ENCODE peak calls at places on chromosomes 16 and 17, in eight cellular contexts. K, C, A, Y, E, M, B and L are unnamed samples.

GRCh38 chr17:68733241-68734176 is 132.3 kb upstream of the FAM20A start:
- DNase-seq in C (peak), E (peak), B (no peak), K (no peak), Y (no peak), M (no peak), A (no peak), L (no peak)

GRCh38 chr17:49971848-49972485 is 3.0 kb downstream of the DLX4 start:
- DNase-seq in K (no peak), Y (no peak), E (no peak), C (no peak), M (no peak), B (no peak), A (no peak), L (no peak)

GRCh38 chr17:74467221-74467951 is 952 bp downstream of the CD300A start:
- DNase-seq in Y (no peak), B (no peak), E (no peak), C (no peak), A (no peak), M (no peak), K (no peak), L (no peak)

GRCh38 chr17:62017912-62018311 is 47.2 kb downstream of the MED13 start:
- DNase-seq in B (no peak), C (no peak), K (peak), A (no peak), M (no peak), E (no peak), Y (no peak), L (no peak)

GRCh38 chr16:87316450-87316922 is 706 bp downstream of the C16orf95 start:
- DNase-seq in M (no peak), Y (no peak), A (no peak), C (no peak), B (no peak), K (no peak), E (no peak), L (no peak)

GRCh38 chr16:86252596-86252995 is 257.7 kb upstream of the FOXF1 start:
- DNase-seq in K (peak), Y (no peak), M (no peak), B (no peak), A (no peak), E (peak), C (no peak), L (peak)

GRCh38 chr17:6241996-6242395 is 171.8 kb downstream of the WSCD1 start:
- DNase-seq in A (no peak), E (no peak), C (no peak), M (no peak), Y (peak), B (no peak), K (no peak), L (no peak)

GRCh38 chr16:87895641-87896141 is 26.4 kb upstream of the SLC7A5 start:
- DNase-seq in B (peak), M (peak), E (peak), K (peak), C (peak), Y (no peak), A (peak), L (peak)

GRCh38 chr17:45149669-45150603 is 1.7 kb downstream of the HEXIM1 start:
- DNase-seq in K (peak), B (no peak), E (peak), Y (peak), A (peak), C (peak), M (no peak), L (peak)

GRCh38 chr17:59505610-59506276 is 59.7 kb upstream of the DHX40 start:
- DNase-seq in K (no peak), M (no peak), E (peak), A (no peak), B (no peak), C (no peak), Y (no peak), L (peak)

GRCh38 chr16:2689968-2690830 is 7.9 kb downstream of the KCTD5 start:
- DNase-seq in E (no peak), Y (no peak), C (no peak), B (no peak), A (no peak), K (no peak), M (no peak), L (no peak)

GRCh38 chr17:2701161-2701995 is 10.2 kb downstream of the CLUH start:
- DNase-seq in B (no peak), C (no peak), E (no peak), A (no peak), M (no peak), K (no peak), Y (no peak), L (no peak)

GRCh38 chr17:18246880-18247612 is 11.5 kb downstream of the FLII start:
- DNase-seq in K (peak), B (no peak), M (no peak), A (peak), Y (no peak), E (peak), C (peak), L (no peak)

GRCh38 chr16:69108069-69108904 is 2.8 kb downstream of the HAS3 start:
- DNase-seq in K (no peak), A (no peak), C (no peak), E (no peak), B (no peak), M (no peak), Y (no peak), L (no peak)

GRCh38 chr17:49638818-49639217 is 39.1 kb downstream of the SPOP start:
- DNase-seq in A (no peak), E (no peak), C (no peak), Y (no peak), B (no peak), M (no peak), K (peak), L (no peak)

GRCh38 chr17:13940858-13941665 is 128.2 kb upstream of the COX10 start:
- DNase-seq in C (no peak), M (no peak), Y (peak), E (peak), K (peak), B (no peak), A (no peak), L (peak)

GRCh38 chr16:13767215-13767614 is 152.7 kb upstream of the ERCC4 start:
- DNase-seq in A (no peak), E (no peak), Y (peak), K (peak), C (no peak), B (no peak), M (no peak), L (peak)

GRCh38 chr17:74089869-74090464 is 113.5 kb upstream of the RPL38 start:
- DNase-seq in C (no peak), K (peak), B (peak), E (peak), A (peak), Y (peak), M (peak), L (peak)

GRCh38 chr17:35345926-35346771 is 27.3 kb downstream of the SLFN11 start:
- DNase-seq in Y (no peak), K (peak), E (peak), A (no peak), C (peak), B (peak), M (no peak), L (no peak)

GRCh38 chr17:8832711-8833352 is 33.7 kb upstream of the MFSD6L start:
- DNase-seq in K (no peak), E (no peak), C (no peak), B (no peak), M (peak), A (peak), Y (peak), L (peak)

GRCh38 chr16:83137894-83138293 is 511.1 kb downstream of the CDH13 start:
- DNase-seq in C (no peak), K (no peak), M (no peak), A (no peak), B (no peak), E (no peak), Y (no peak), L (no peak)

GRCh38 chr17:49021768-49022103 is 24.6 kb downstream of the IGF2BP1 start:
- DNase-seq in M (no peak), C (no peak), Y (no peak), B (no peak), E (no peak), K (no peak), A (no peak), L (no peak)